ENCODE peak calls at places on chromosomes 6 and 20, in six cellular contexts. I is mammary epithelial cell; K is CD4-positive, CD25-positive, alpha-beta regulatory T cell; L is endothelial cell of umbilical vein; Y is A549; W is body of pancreas. N is an unnamed sample.

GRCh38 chr6:11282875-11283274 is 50.4 kb upstream of the NEDD9 start:
- DNase-seq in Y (no peak), W (no peak), I (no peak), L (no peak), K (no peak), N (no peak)

GRCh38 chr6:51511081-51511480 is 576.3 kb downstream of the PKHD1 start:
- DNase-seq in I (no peak), L (no peak), Y (no peak), W (no peak), K (no peak), N (no peak)

GRCh38 chr20:17377222-17377621 is 150.4 kb downstream of the PCSK2 start:
- DNase-seq in W (no peak), Y (no peak), I (no peak), L (no peak), K (no peak), N (no peak)

GRCh38 chr20:53087034-53087777 is 115.0 kb downstream of the TSHZ2 start:
- DNase-seq in Y (no peak), K (no peak), I (no peak), L (no peak), W (no peak), N (no peak)

GRCh38 chr6:16154904-16155303 is 26.0 kb downstream of the MYLIP start:
- DNase-seq in W (no peak), L (no peak), K (no peak), Y (no peak), I (peak; percentile 63), N (no peak)

GRCh38 chr6:121885399-121886152 is 450.1 kb downstream of the GJA1 start:
- DNase-seq in W (no peak), I (no peak), L (no peak), Y (no peak), K (no peak), N (no peak)

GRCh38 chr20:24497851-24498250 is 28.4 kb downstream of the SYNDIG1 start:
- DNase-seq in I (peak; percentile 76), W (peak; percentile 54), K (no peak), Y (no peak), L (no peak), N (no peak)

GRCh38 chr20:50561379-50562078 is 51.3 kb downstream of the PTPN1 start:
- DNase-seq in I (peak; percentile 85), K (no peak), L (peak; percentile 97), Y (peak; percentile 75), W (no peak), N (no peak)

GRCh38 chr6:33429745-33430042 is 9.8 kb downstream of the SYNGAP1 start:
- DNase-seq in Y (no peak), I (no peak), L (no peak), W (no peak), K (no peak), N (no peak)

GRCh38 chr6:31829633-31830492 is 2.3 kb downstream of the HSPA1B start:
- DNase-seq in W (peak; percentile 19), I (peak; percentile 47), L (peak; percentile 76), K (no peak), Y (no peak), N (no peak)

GRCh38 chr6:10890151-10890550 is 3.3 kb downstream of the SYCP2L start:
- DNase-seq in W (no peak), Y (no peak), L (no peak), I (no peak), K (no peak), N (no peak)

GRCh38 chr6:41460742-41461336 is 85.3 kb upstream of the FOXP4 start:
- DNase-seq in Y (no peak), I (no peak), K (no peak), W (no peak), L (no peak), N (no peak)

GRCh38 chr6:90083891-90084290 is 189.6 kb downstream of the GJA10 start:
- DNase-seq in W (no peak), Y (no peak), K (no peak), I (no peak), L (no peak), N (no peak)

GRCh38 chr6:215335-216034 is 76.8 kb upstream of the DUSP22 start:
- DNase-seq in Y (no peak), W (no peak), K (no peak), I (peak; percentile 70), L (no peak), N (no peak)

GRCh38 chr6:27237089-27237723 is 10.3 kb upstream of the PRSS16 start:
- DNase-seq in I (peak; percentile 71), K (no peak), Y (no peak), L (peak; percentile 30), W (no peak), N (no peak)

GRCh38 chr6:144047688-144048087 is 39.6 kb upstream of the PLAGL1 start:
- DNase-seq in W (no peak), I (no peak), K (no peak), Y (no peak), L (no peak), N (no peak)

GRCh38 chr20:48877299-48877698 is 44.2 kb upstream of the ARFGEF2 start:
- DNase-seq in L (no peak), Y (no peak), W (no peak), K (no peak), I (peak; percentile 35), N (no peak)

GRCh38 chr6:31661867-31662723 is 1.5 kb upstream of the C6orf47 start:
- DNase-seq in Y (no peak), I (no peak), L (no peak), W (no peak), K (no peak), N (no peak)

GRCh38 chr6:50847890-50848594 is 29.4 kb downstream of the TFAP2B start:
- DNase-seq in K (no peak), L (no peak), I (no peak), W (no peak), Y (no peak), N (no peak)

DNA sequence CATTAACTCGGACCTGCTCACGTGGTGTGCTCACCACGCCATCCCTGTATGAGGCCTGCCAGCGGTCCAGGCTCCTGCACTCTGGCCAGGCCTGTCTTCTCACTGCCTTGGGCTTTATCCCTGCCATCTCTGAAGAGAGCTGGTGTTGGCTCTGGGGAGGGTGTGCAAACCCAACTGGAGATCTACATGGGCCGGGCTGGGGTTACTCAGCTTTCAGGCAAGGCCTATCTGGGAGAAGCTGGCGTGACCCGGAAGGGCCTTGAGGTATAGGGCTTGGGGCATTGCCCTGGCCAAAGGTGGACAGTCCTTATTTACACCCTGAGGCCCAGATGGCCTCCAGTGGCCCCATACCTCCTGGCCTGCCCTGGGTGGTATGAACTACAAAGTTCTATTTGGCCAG is 5.0 kb downstream of the SLC29A1 start:
- DNase-seq in W (no peak), L (no peak), K (no peak), I (no peak), Y (no peak), N (no peak)
- H3K4me1 ChIP-seq in W (peaks cover 63% of the 10 kb centered on the region), L (peaks cover 27% of the 10 kb centered on the region), K (peaks cover 9% of the 10 kb centered on the region), I (peaks cover 67% of the 10 kb centered on the region), Y (peaks cover 25% of the 10 kb centered on the region), N (peaks cover 8% of the 10 kb centered on the region)

DNA sequence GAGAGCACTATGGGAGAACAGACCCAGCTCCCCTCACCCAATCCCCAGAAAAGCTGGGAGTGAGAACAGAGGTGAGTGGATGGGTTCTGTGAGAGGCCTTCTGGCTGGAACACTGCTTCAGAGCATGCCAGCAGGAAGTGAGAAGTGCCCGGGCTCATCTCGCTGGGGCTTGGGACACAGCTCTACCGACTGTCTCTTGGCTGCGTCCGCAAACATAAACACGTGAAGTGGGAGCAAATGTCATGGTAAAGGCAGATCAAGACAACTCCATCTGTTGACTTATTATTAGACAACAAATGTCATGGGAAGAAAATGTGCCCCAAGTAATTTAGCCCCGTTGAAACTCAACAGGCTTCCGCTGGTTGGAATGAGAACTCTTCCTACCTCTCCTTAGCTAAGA is 25.9 kb downstream of the GNAS-AS1 start:
- DNase-seq in Y (no peak), I (no peak), K (no peak), L (no peak), W (no peak), N (no peak)
- H3K4me1 ChIP-seq in Y (no peaks in the 10 kb centered on the region), I (no peaks in the 10 kb centered on the region), K (no peaks in the 10 kb centered on the region), L (no peaks in the 10 kb centered on the region), W (no peaks in the 10 kb centered on the region), N (no peaks in the 10 kb centered on the region)

GRCh38 chr6:100456881-100457220 is 7.9 kb downstream of the SIM1 start:
- DNase-seq in I (no peak), W (no peak), Y (no peak), K (no peak), L (no peak), N (no peak)
- H3K4me1 ChIP-seq in I (peaks cover 3% of the 10 kb centered on the region), W (peaks cover 27% of the 10 kb centered on the region), Y (peaks cover 3% of the 10 kb centered on the region), K (peaks cover 15% of the 10 kb centered on the region), L (peaks cover 12% of the 10 kb centered on the region), N (peaks cover 9% of the 10 kb centered on the region)

DNA sequence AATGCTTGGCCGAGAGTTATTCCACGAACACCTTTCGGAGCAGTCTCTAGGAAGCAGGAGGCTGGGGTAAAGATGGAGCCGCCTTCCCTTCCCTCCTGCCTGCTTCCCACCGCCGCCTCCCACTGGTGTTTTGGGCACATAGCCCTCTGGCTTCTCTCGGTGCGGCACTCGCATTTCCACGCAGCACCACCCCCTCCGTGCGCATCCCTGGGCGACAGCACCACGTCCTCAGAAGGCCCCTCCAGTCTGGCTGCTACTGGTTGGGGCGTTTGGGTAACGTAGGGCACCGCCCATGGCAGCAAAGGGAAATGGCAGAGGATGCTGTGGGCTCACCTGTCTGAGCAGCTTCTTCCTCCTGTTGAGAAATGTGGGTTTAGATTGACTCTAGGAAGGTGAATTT is 2.4 kb downstream of the COL20A1 start:
- DNase-seq in Y (no peak), K (no peak), L (no peak), W (no peak), I (no peak), N (no peak)
- H3K4me1 ChIP-seq in Y (peaks cover 21% of the 10 kb centered on the region), K (peaks cover 15% of the 10 kb centered on the region), L (no peaks in the 10 kb centered on the region), W (peaks cover 8% of the 10 kb centered on the region), I (peaks cover 5% of the 10 kb centered on the region), N (peaks cover 8% of the 10 kb centered on the region)

GRCh38 chr20:57231161-57231560 is 35.3 kb downstream of the BMP7 start:
- DNase-seq in Y (no peak), I (no peak), W (no peak), K (no peak), L (no peak), N (no peak)
- H3K4me1 ChIP-seq in Y (no peaks in the 10 kb centered on the region), I (no peaks in the 10 kb centered on the region), W (no peaks in the 10 kb centered on the region), K (no peaks in the 10 kb centered on the region), L (no peaks in the 10 kb centered on the region), N (peaks cover 2% of the 10 kb centered on the region)